ENCODE peak calls at places on chromosomes 12 and 14, in six cellular contexts. One of them, this sample, is unnamed.

GRCh38 chr12:113808095-113808951 is 157.8 kb downstream of the RBM19 start:
- DNase-seq in K562: peak; percentile 80
- DNase-seq in RWPE1: no peak
- DNase-seq in activated T-cell treated with anti-CD3 and anti-CD28 coated beads for 24 hours: no peak
- DNase-seq in Calu3: no peak
- DNase-seq in NCI-H510A treated with DMSO at 0.1 percent for 48 hours: no peak
- DNase-seq in this sample: no peak

GRCh38 chr12:113347107-113347506 is 11.3 kb upstream of the PLBD2 start:
- DNase-seq in K562: no peak
- DNase-seq in activated T-cell treated with anti-CD3 and anti-CD28 coated beads for 24 hours: no peak
- DNase-seq in NCI-H510A treated with DMSO at 0.1 percent for 48 hours: no peak
- DNase-seq in RWPE1: no peak
- DNase-seq in Calu3: no peak
- DNase-seq in this sample: no peak

GRCh38 chr12:112458330-112458729 is 39.6 kb downstream of the PTPN11 start:
- DNase-seq in Calu3: peak; percentile 23
- DNase-seq in RWPE1: no peak
- DNase-seq in NCI-H510A treated with DMSO at 0.1 percent for 48 hours: no peak
- DNase-seq in activated T-cell treated with anti-CD3 and anti-CD28 coated beads for 24 hours: no peak
- DNase-seq in K562: no peak
- DNase-seq in this sample: no peak

GRCh38 chr12:28759334-28759733 is 389.7 kb upstream of the FAR2 start:
- DNase-seq in NCI-H510A treated with DMSO at 0.1 percent for 48 hours: no peak
- DNase-seq in activated T-cell treated with anti-CD3 and anti-CD28 coated beads for 24 hours: no peak
- DNase-seq in K562: no peak
- DNase-seq in Calu3: peak; percentile 34
- DNase-seq in RWPE1: peak; percentile 33
- DNase-seq in this sample: no peak

GRCh38 chr14:93320489-93320888 is 12.3 kb downstream of the BTBD7 start:
- DNase-seq in RWPE1: no peak
- DNase-seq in activated T-cell treated with anti-CD3 and anti-CD28 coated beads for 24 hours: no peak
- DNase-seq in Calu3: no peak
- DNase-seq in NCI-H510A treated with DMSO at 0.1 percent for 48 hours: no peak
- DNase-seq in K562: no peak
- DNase-seq in this sample: no peak

GRCh38 chr12:69007166-69007857 is 74.3 kb upstream of the CPM start:
- DNase-seq in RWPE1: peak; percentile 76
- DNase-seq in activated T-cell treated with anti-CD3 and anti-CD28 coated beads for 24 hours: no peak
- DNase-seq in K562: no peak
- DNase-seq in Calu3: no peak
- DNase-seq in NCI-H510A treated with DMSO at 0.1 percent for 48 hours: peak; percentile 81
- DNase-seq in this sample: no peak

GRCh38 chr14:95474486-95474885 is 42.0 kb downstream of the SYNE3 start:
- DNase-seq in K562: no peak
- DNase-seq in RWPE1: no peak
- DNase-seq in activated T-cell treated with anti-CD3 and anti-CD28 coated beads for 24 hours: no peak
- DNase-seq in Calu3: no peak
- DNase-seq in NCI-H510A treated with DMSO at 0.1 percent for 48 hours: no peak
- DNase-seq in this sample: no peak

GRCh38 chr12:113440947-113441782 is 19.0 kb downstream of the SDSL start:
- DNase-seq in Calu3: no peak
- DNase-seq in K562: no peak
- DNase-seq in NCI-H510A treated with DMSO at 0.1 percent for 48 hours: no peak
- DNase-seq in RWPE1: no peak
- DNase-seq in activated T-cell treated with anti-CD3 and anti-CD28 coated beads for 24 hours: no peak
- DNase-seq in this sample: no peak

GRCh38 chr14:81211844-81212243 is 8.9 kb downstream of the GTF2A1 start:
- DNase-seq in Calu3: peak; percentile 17
- DNase-seq in NCI-H510A treated with DMSO at 0.1 percent for 48 hours: no peak
- DNase-seq in activated T-cell treated with anti-CD3 and anti-CD28 coated beads for 24 hours: no peak
- DNase-seq in RWPE1: no peak
- DNase-seq in K562: no peak
- DNase-seq in this sample: peak; percentile 47

This sample was measured in activated CD8-positive, alpha-beta T cell treated with anti-CD3 and anti-CD28 coated beads, Interleukin-2, amount 10 ng/mL, durations not matched to agents 7 days and 5 days.